ENCODE peak calls at places on chromosomes 7 and 10, in ten cellular contexts. Q is HCT116; O is IMR-90; C is CD8-positive, alpha-beta memory T cell; F is right lobe of liver; E is WERI-Rb-1; T is aorta; Y is brain microvascular endothelial cell; W is K562; S is left ventricle myocardium inferior. U is an unnamed sample.

GRCh38 chr10:50809596-50809995 is 69.9 kb downstream of the ASAH2B start:
- DNase-seq in Q (no peak), O (peak; percentile 4), C (no peak), F (peak; percentile 68), E (no peak), T (no peak), Y (peak; percentile 40), W (no peak), S (no peak), U (no peak)

GRCh38 chr10:129415261-129416135 is 51.5 kb upstream of the MGMT start:
- DNase-seq in Q (no peak), O (no peak), C (no peak), F (no peak), E (no peak), T (no peak), Y (no peak), W (no peak), S (no peak), U (no peak)

GRCh38 chr7:17971392-17971791 is 31.1 kb upstream of the SNX13 start:
- DNase-seq in Q (no peak), O (peak; percentile 33), C (no peak), F (no peak), E (no peak), T (no peak), Y (no peak), W (no peak), S (no peak), U (no peak)

GRCh38 chr10:14758994-14759664 is 15.6 kb downstream of the FAM107B start:
- DNase-seq in Q (peak; percentile 48), O (no peak), C (no peak), F (no peak), E (no peak), T (no peak), Y (no peak), W (no peak), S (no peak), U (no peak)

GRCh38 chr7:73668103-73668937 is 689 bp downstream of the VPS37D start:
- DNase-seq in Q (no peak), O (no peak), C (no peak), F (no peak), E (peak; percentile 79), T (no peak), Y (no peak), W (no peak), S (no peak), U (peak; percentile 79)

GRCh38 chr7:23334482-23335056 is 35.4 kb downstream of the MALSU1 start:
- DNase-seq in Q (peak; percentile 91), O (peak; percentile 99), C (no peak), F (peak; percentile 61), E (no peak), T (no peak), Y (peak; percentile 92), W (no peak), S (no peak), U (no peak)

GRCh38 chr10:15735766-15736165 is 16.0 kb upstream of the ITGA8 start:
- DNase-seq in Q (no peak), O (no peak), C (no peak), F (no peak), E (no peak), T (no peak), Y (no peak), W (no peak), S (no peak), U (no peak)

GRCh38 chr10:12193193-12193592 is 2.5 kb downstream of the NUDT5 start:
- DNase-seq in Q (no peak), O (peak; percentile 71), C (no peak), F (no peak), E (no peak), T (no peak), Y (no peak), W (no peak), S (no peak), U (no peak)

GRCh38 chr10:32077896-32078295 is 21.7 kb upstream of the KIF5B start:
- DNase-seq in Q (no peak), O (peak; percentile 72), C (no peak), F (no peak), E (no peak), T (peak; percentile 62), Y (peak; percentile 80), W (no peak), S (peak; percentile 28), U (no peak)

GRCh38 chr10:59465089-59465488 is 102.7 kb upstream of the FAM13C start:
- DNase-seq in Q (no peak), O (peak; percentile 53), C (no peak), F (no peak), E (peak; percentile 13), T (no peak), Y (peak; percentile 35), W (no peak), S (no peak), U (peak; percentile 20)

GRCh38 chr7:157250605-157251228 is 86.1 kb upstream of the DNAJB6 start:
- DNase-seq in Q (peak; percentile 53), O (peak; percentile 66), C (peak; percentile 18), F (no peak), E (peak; percentile 65), T (no peak), Y (peak; percentile 72), W (peak; percentile 68), S (no peak), U (peak; percentile 76)

GRCh38 chr7:79050592-79050991 is 402.9 kb downstream of the MAGI2 start:
- DNase-seq in Q (no peak), O (peak; percentile 73), C (no peak), F (no peak), E (no peak), T (no peak), Y (peak; percentile 66), W (no peak), S (no peak), U (no peak)

GRCh38 chr7:91636129-91636724 is 244.3 kb downstream of the MTERF1 start:
- DNase-seq in Q (peak; percentile 32), O (no peak), C (no peak), F (no peak), E (peak; percentile 57), T (no peak), Y (peak; percentile 19), W (peak; percentile 15), S (no peak), U (peak; percentile 31)

GRCh38 chr7:73606801-73607691 is 17.3 kb downstream of the MLXIPL start:
- DNase-seq in Q (no peak), O (peak; percentile 10), C (peak; percentile 65), F (no peak), E (peak; percentile 65), T (peak; percentile 67), Y (no peak), W (peak; percentile 88), S (peak; percentile 33), U (peak; percentile 98)

GRCh38 chr7:51316262-51316665 is 345 bp downstream of the COBL start:
- DNase-seq in Q (no peak), O (no peak), C (no peak), F (peak; percentile 76), E (peak; percentile 55), T (no peak), Y (no peak), W (no peak), S (peak; percentile 28), U (peak; percentile 83)

GRCh38 chr7:127504715-127505114 is 80.7 kb downstream of the GCC1 start:
- DNase-seq in Q (no peak), O (peak; percentile 4), C (no peak), F (no peak), E (peak; percentile 40), T (no peak), Y (no peak), W (peak; percentile 58), S (peak; percentile 26), U (peak; percentile 44)

GRCh38 chr7:157000741-157001653 is 9.5 kb downstream of the MNX1 start:
- DNase-seq in Q (no peak), O (no peak), C (no peak), F (no peak), E (no peak), T (no peak), Y (no peak), W (no peak), S (no peak), U (peak; percentile 49)

GRCh38 chr10:13989616-13990015 is 341.1 kb downstream of the FRMD4A start:
- DNase-seq in Q (no peak), O (no peak), C (no peak), F (no peak), E (no peak), T (no peak), Y (no peak), W (no peak), S (no peak), U (no peak)

GRCh38 chr10:71750124-71750841 is 23.0 kb downstream of the VSIR start:
- DNase-seq in Q (no peak), O (no peak), C (no peak), F (no peak), E (no peak), T (no peak), Y (no peak), W (no peak), S (no peak), U (peak; percentile 36)
- H3K36me3 ChIP-seq in Q (no peaks in the 10 kb centered on the region), O (peaks cover 10% of the 10 kb centered on the region), C (peaks cover 17% of the 10 kb centered on the region), F (no peaks in the 10 kb centered on the region), E (peaks cover 6% of the 10 kb centered on the region), T (peaks cover 3% of the 10 kb centered on the region), Y (no peaks in the 10 kb centered on the region), W (no peaks in the 10 kb centered on the region), S (peaks cover 53% of the 10 kb centered on the region), U (no peaks in the 10 kb centered on the region)

GRCh38 chr10:124418726-124419501 is at the start of gene OAT:
- DNase-seq in Q (peak; percentile 96), O (peak; percentile 92), C (peak; percentile 94), F (peak; percentile 96), E (peak; percentile 98), T (peak; percentile 98), Y (peak; percentile 93), W (peak; percentile 95), S (peak; percentile 97), U (peak; percentile 99)
- H3K4me3 ChIP-seq in Q (peak within 1 kb of the TSS; percentile 74), O (peak within 1 kb of the TSS; percentile 67), C (peak within 1 kb of the TSS; percentile 63), F (peak within 1 kb of the TSS; percentile 94), E (peak within 1 kb of the TSS; percentile 79), T (peak within 1 kb of the TSS; percentile 85), Y (peak within 1 kb of the TSS; percentile 74), W (peak within 1 kb of the TSS; percentile 69), S (peak within 1 kb of the TSS; percentile 99), U (peak within 1 kb of the TSS; percentile 75)

DNA sequence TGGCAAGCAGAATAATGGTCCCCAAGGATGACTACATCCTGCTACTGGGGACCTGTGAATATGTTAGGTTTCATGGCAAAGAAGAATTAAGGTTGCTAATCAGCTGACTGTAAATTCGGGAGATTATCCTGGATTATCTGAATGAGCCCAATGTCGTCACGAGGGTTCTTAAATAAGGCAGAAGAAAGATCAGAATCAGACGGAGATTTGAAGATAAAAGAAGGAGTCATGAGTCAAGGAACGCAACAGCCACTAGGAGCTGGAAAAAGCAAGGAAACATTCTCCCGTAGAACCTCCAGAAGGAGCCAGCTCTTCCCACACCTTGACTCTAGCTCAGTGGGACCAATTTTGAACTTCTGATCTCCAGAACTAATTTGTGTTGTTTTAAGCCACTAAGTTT is 82.9 kb upstream of the APBB1IP start:
- DNase-seq in Q (no peak), O (no peak), C (no peak), F (no peak), E (no peak), T (no peak), Y (no peak), W (no peak), S (no peak), U (no peak)
- H3K27me3 ChIP-seq in Q (peaks cover 60% of the 10 kb centered on the region), O (no peaks in the 10 kb centered on the region), C (no peaks in the 10 kb centered on the region), F (no peaks in the 10 kb centered on the region), E (no peaks in the 10 kb centered on the region), T (no peaks in the 10 kb centered on the region), Y (no peaks in the 10 kb centered on the region), W (no peaks in the 10 kb centered on the region), S (no peaks in the 10 kb centered on the region), U (no peaks in the 10 kb centered on the region)

DNA sequence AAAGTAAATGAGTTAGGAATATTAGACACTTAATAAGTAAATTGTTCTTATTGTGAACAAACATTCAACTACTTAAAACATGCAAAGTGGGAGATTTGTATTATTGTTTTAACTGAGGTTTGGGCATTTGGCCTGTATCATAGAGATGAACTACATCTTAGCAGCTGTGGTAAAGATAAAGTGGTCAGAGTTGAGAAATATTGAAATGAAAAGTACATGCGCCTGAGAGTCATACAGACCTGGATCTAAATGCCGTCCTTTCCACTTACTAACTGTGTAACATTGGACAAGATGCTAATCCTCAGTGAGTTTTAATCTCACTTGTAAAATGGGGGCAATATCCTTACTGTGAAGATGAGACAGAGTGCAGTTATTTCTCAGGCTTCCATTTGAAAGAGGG is 74.5 kb downstream of the KMT2E start:
- DNase-seq in Q (no peak), O (no peak), C (no peak), F (no peak), E (no peak), T (no peak), Y (no peak), W (no peak), S (no peak), U (no peak)
- H3K36me3 ChIP-seq in Q (peaks cover 6% of the 10 kb centered on the region), O (peaks cover 31% of the 10 kb centered on the region), C (peaks cover 34% of the 10 kb centered on the region), F (peaks cover 52% of the 10 kb centered on the region), E (peaks cover 57% of the 10 kb centered on the region), T (no peaks in the 10 kb centered on the region), Y (peaks cover 31% of the 10 kb centered on the region), W (peaks cover 76% of the 10 kb centered on the region), S (peaks cover 86% of the 10 kb centered on the region), U (no peaks in the 10 kb centered on the region)